ENCODE peak calls at places on chromosomes 16 and 17, in six cellular contexts. One of them, this sample, is unnamed. For H3K4me1 and H3K9me3, the result is how much of the 10 kb centered on the place peaks cover.

GRCh38 chr17:61455754-61456681 is 3.8 kb downstream of the TBX4 start:
- DNase-seq in K562: no peak
- DNase-seq in sigmoid colon: peak
- DNase-seq in breast epithelium: peak
- DNase-seq in HCT116: no peak
- DNase-seq in stomach: no peak
- DNase-seq in this sample: no peak

GRCh38 chr17:82297280-82297803 is 20.1 kb downstream of the CD7 start:
- DNase-seq in breast epithelium: peak
- DNase-seq in stomach: peak
- DNase-seq in K562: no peak
- DNase-seq in sigmoid colon: peak
- DNase-seq in HCT116: no peak
- DNase-seq in this sample: peak

GRCh38 chr17:80109066-80109618 is 7.8 kb downstream of the GAA start:
- DNase-seq in breast epithelium: no peak
- DNase-seq in sigmoid colon: no peak
- DNase-seq in HCT116: no peak
- DNase-seq in stomach: no peak
- DNase-seq in K562: no peak
- DNase-seq in this sample: no peak

GRCh38 chr16:55622930-55623561 is 32.7 kb upstream of the SLC6A2 start:
- DNase-seq in breast epithelium: no peak
- DNase-seq in sigmoid colon: no peak
- DNase-seq in stomach: no peak
- DNase-seq in K562: peak
- DNase-seq in HCT116: peak
- DNase-seq in this sample: no peak

GRCh38 chr17:9544221-9544620 is 31.4 kb downstream of the STX8 start:
- DNase-seq in stomach: no peak
- DNase-seq in HCT116: no peak
- DNase-seq in K562: no peak
- DNase-seq in sigmoid colon: no peak
- DNase-seq in breast epithelium: no peak
- DNase-seq in this sample: no peak

GRCh38 chr17:82434216-82434565 is 15.8 kb upstream of the OGFOD3 start:
- DNase-seq in stomach: no peak
- DNase-seq in sigmoid colon: no peak
- DNase-seq in HCT116: no peak
- DNase-seq in K562: no peak
- DNase-seq in breast epithelium: no peak
- DNase-seq in this sample: peak

GRCh38 chr16:85215478-85216120 is 103.3 kb upstream of the CIBAR2 start:
- DNase-seq in K562: peak
- DNase-seq in breast epithelium: no peak
- DNase-seq in stomach: no peak
- DNase-seq in HCT116: no peak
- DNase-seq in sigmoid colon: no peak
- DNase-seq in this sample: no peak

GRCh38 chr17:29732613-29733012 is 109.9 kb upstream of the CORO6 start:
- DNase-seq in breast epithelium: no peak
- DNase-seq in HCT116: peak
- DNase-seq in stomach: no peak
- DNase-seq in sigmoid colon: no peak
- DNase-seq in K562: no peak
- DNase-seq in this sample: no peak

GRCh38 chr16:55710466-55710865 is 54.7 kb downstream of the SLC6A2 start:
- DNase-seq in HCT116: no peak
- DNase-seq in sigmoid colon: no peak
- DNase-seq in stomach: no peak
- DNase-seq in breast epithelium: no peak
- DNase-seq in K562: no peak
- DNase-seq in this sample: no peak

GRCh38 chr17:7888184-7888920 is at the start of gene CHD3:
- DNase-seq in HCT116: no peak
- DNase-seq in sigmoid colon: no peak
- DNase-seq in K562: no peak
- DNase-seq in stomach: peak
- DNase-seq in breast epithelium: peak
- DNase-seq in this sample: peak
- H3K4me1 ChIP-seq in HCT116: under half
- H3K4me1 ChIP-seq in sigmoid colon: half or more
- H3K4me1 ChIP-seq in K562: under half
- H3K4me1 ChIP-seq in stomach: half or more
- H3K4me1 ChIP-seq in breast epithelium: under half
- H3K4me1 ChIP-seq in this sample: half or more

GRCh38 chr16:31734265-31734664 is 139.3 kb upstream of the ZNF267 start:
- DNase-seq in sigmoid colon: no peak
- DNase-seq in stomach: no peak
- DNase-seq in HCT116: no peak
- DNase-seq in K562: no peak
- DNase-seq in breast epithelium: no peak
- DNase-seq in this sample: no peak
- H3K9me3 ChIP-seq in sigmoid colon: under half
- H3K9me3 ChIP-seq in stomach: under half
- H3K9me3 ChIP-seq in HCT116: under half
- H3K9me3 ChIP-seq in K562: under half
- H3K9me3 ChIP-seq in breast epithelium: half or more
- H3K9me3 ChIP-seq in this sample: under half

GRCh38 chr16:62821771-62822170 is 785.5 kb upstream of the CDH8 start:
- DNase-seq in K562: no peak
- DNase-seq in sigmoid colon: no peak
- DNase-seq in HCT116: no peak
- DNase-seq in breast epithelium: no peak
- DNase-seq in stomach: no peak
- DNase-seq in this sample: no peak
- TF ChIP-seq POLR2AphosphoS5 in K562: no peak
- TF ChIP-seq POLR2AphosphoS5 in sigmoid colon: no peak
- TF ChIP-seq POLR2AphosphoS5 in HCT116: no peak
- TF ChIP-seq POLR2AphosphoS5 in breast epithelium: no peak
- TF ChIP-seq POLR2AphosphoS5 in stomach: no peak
- TF ChIP-seq POLR2AphosphoS5 in this sample: no peak

GRCh38 chr16:51816929-51817328 is 665.9 kb upstream of the SALL1 start:
- DNase-seq in sigmoid colon: no peak
- DNase-seq in K562: no peak
- DNase-seq in HCT116: no peak
- DNase-seq in stomach: no peak
- DNase-seq in breast epithelium: no peak
- DNase-seq in this sample: no peak
- H3K4me1 ChIP-seq in sigmoid colon: under half
- H3K4me1 ChIP-seq in K562: under half
- H3K4me1 ChIP-seq in HCT116: under half
- H3K4me1 ChIP-seq in stomach: under half
- H3K4me1 ChIP-seq in breast epithelium: under half
- H3K4me1 ChIP-seq in this sample: under half

DNA sequence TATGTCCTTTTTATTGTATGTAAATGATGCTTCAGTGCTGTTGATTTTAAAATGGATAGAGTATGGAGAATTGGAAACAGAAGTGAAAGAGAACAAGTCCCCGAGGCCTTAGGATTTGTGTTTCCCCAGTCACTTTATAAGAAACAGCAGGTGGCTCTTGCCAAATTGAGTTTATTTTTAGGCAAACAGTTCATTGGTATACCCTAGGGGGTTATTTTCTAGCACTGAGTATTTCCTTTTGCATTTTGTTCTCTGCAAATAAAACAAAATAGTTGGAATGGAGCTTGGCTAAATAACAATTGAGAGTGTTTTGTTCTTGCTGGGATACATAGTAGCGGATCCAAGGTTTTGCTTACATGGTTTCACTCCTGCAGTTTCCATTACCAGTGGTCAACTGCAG is 591.1 kb upstream of the C16orf82 start:
- DNase-seq in breast epithelium: no peak
- DNase-seq in sigmoid colon: no peak
- DNase-seq in stomach: no peak
- DNase-seq in K562: no peak
- DNase-seq in HCT116: no peak
- DNase-seq in this sample: no peak
- H3K9me3 ChIP-seq in breast epithelium: under half
- H3K9me3 ChIP-seq in sigmoid colon: under half
- H3K9me3 ChIP-seq in stomach: under half
- H3K9me3 ChIP-seq in K562: under half
- H3K9me3 ChIP-seq in HCT116: under half
- H3K9me3 ChIP-seq in this sample: under half

DNA sequence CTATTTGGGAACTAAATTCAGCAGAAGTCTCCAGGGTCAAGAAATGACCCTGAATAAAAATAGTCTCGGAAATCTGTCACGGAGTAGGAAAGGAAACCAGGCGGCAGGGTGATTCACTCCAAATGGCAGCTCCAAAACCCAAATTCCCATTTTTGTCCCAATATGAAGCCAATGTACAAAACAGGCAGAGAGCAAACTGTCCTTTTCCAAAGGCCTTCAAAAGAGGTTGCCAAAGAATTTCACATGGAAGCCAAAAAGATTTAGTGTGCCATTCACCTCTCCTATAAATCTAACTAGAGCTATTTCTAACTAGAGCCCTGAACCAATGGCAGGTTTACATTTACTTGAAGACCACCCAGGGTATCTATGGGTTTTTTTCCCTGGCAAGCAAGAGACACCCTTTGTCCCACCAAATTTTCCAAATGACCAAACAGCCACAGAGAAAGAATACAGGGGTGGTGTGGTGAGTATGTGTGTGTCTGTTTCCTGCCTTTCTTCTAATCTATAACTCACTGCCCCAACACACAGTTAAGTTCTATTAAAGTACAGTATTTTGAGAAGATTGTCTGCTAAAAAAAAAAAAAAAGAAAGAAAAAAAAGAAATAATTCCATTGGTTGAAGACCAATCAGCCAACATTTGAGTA is 6.8 kb downstream of the MYO1D start:
- DNase-seq in K562: no peak
- DNase-seq in HCT116: no peak
- DNase-seq in sigmoid colon: no peak
- DNase-seq in breast epithelium: no peak
- DNase-seq in stomach: no peak
- DNase-seq in this sample: no peak
- TF ChIP-seq POLR2AphosphoS5 in K562: no peak
- TF ChIP-seq POLR2AphosphoS5 in HCT116: no peak
- TF ChIP-seq POLR2AphosphoS5 in sigmoid colon: no peak
- TF ChIP-seq POLR2AphosphoS5 in breast epithelium: peak
- TF ChIP-seq POLR2AphosphoS5 in stomach: peak
- TF ChIP-seq POLR2AphosphoS5 in this sample: peak

GRCh38 chr17:41490022-41490421 is 312 bp upstream of the KRT36 start:
- DNase-seq in stomach: no peak
- DNase-seq in K562: no peak
- DNase-seq in HCT116: no peak
- DNase-seq in breast epithelium: no peak
- DNase-seq in sigmoid colon: no peak
- DNase-seq in this sample: peak
- H3K4me1 ChIP-seq in stomach: under half
- H3K4me1 ChIP-seq in K562: under half
- H3K4me1 ChIP-seq in HCT116: under half
- H3K4me1 ChIP-seq in breast epithelium: under half
- H3K4me1 ChIP-seq in sigmoid colon: under half
- H3K4me1 ChIP-seq in this sample: under half

GRCh38 chr17:71914042-71914441 is 206.8 kb upstream of the SOX9 start:
- DNase-seq in stomach: no peak
- DNase-seq in K562: no peak
- DNase-seq in HCT116: no peak
- DNase-seq in breast epithelium: no peak
- DNase-seq in sigmoid colon: no peak
- DNase-seq in this sample: no peak
- H3K9me3 ChIP-seq in stomach: under half
- H3K9me3 ChIP-seq in K562: under half
- H3K9me3 ChIP-seq in HCT116: under half
- H3K9me3 ChIP-seq in breast epithelium: under half
- H3K9me3 ChIP-seq in sigmoid colon: under half
- H3K9me3 ChIP-seq in this sample: under half